ENCODE peak calls at places on chromosomes 5 and 9, in six cellular contexts. W is fibroblast of pulmonary artery, R is nephron progenitor cell, T is uterus, A is glutamatergic neuron, S is GM12865. J is an unnamed sample.

GRCh38 chr9:70418822-70419545 is 4.5 kb upstream of the KLF9 start:
- DNase-seq in T (peak; percentile 97), W (peak; percentile 99), A (peak; percentile 70), R (peak; percentile 86), S (peak; percentile 75), J (peak; percentile 47)

GRCh38 chr9:15160673-15161072 is 146.3 kb downstream of the TTC39B start:
- DNase-seq in W (no peak), S (no peak), T (no peak), R (no peak), A (no peak), J (no peak)

GRCh38 chr5:122312670-122312988 is 592 bp downstream of the SNCAIP start:
- DNase-seq in W (peak; percentile 23), R (peak; percentile 46), S (no peak), A (peak; percentile 64), T (peak; percentile 31), J (no peak)

GRCh38 chr5:68279960-68280359 is 64.4 kb downstream of the PIK3R1 start:
- DNase-seq in R (no peak), T (no peak), S (peak; percentile 73), W (no peak), A (no peak), J (no peak)

GRCh38 chr5:180343110-180343845 is 9.9 kb downstream of the GFPT2 start:
- DNase-seq in T (peak; percentile 47), A (no peak), R (peak; percentile 26), W (peak; percentile 78), S (no peak), J (no peak)

GRCh38 chr5:103780794-103781193 is 218.2 kb upstream of the NUDT12 start:
- DNase-seq in T (no peak), W (no peak), R (no peak), S (no peak), A (no peak), J (no peak)

GRCh38 chr5:61840354-61840753 is 465.7 kb upstream of the KIF2A start:
- DNase-seq in T (no peak), A (no peak), R (no peak), S (no peak), W (no peak), J (no peak)

GRCh38 chr5:167952278-167952990 is 339.0 kb upstream of the WWC1 start:
- DNase-seq in T (no peak), R (peak; percentile 48), S (no peak), A (no peak), W (no peak), J (no peak)

GRCh38 chr9:31574006-31574750 is 810.3 kb upstream of the ACO1 start:
- DNase-seq in W (peak; percentile 24), A (no peak), T (no peak), S (no peak), R (no peak), J (no peak)

GRCh38 chr5:143685416-143685815 is 126.5 kb upstream of the HMHB1 start:
- DNase-seq in W (peak; percentile 54), A (no peak), T (no peak), R (no peak), S (no peak), J (no peak)

DNA sequence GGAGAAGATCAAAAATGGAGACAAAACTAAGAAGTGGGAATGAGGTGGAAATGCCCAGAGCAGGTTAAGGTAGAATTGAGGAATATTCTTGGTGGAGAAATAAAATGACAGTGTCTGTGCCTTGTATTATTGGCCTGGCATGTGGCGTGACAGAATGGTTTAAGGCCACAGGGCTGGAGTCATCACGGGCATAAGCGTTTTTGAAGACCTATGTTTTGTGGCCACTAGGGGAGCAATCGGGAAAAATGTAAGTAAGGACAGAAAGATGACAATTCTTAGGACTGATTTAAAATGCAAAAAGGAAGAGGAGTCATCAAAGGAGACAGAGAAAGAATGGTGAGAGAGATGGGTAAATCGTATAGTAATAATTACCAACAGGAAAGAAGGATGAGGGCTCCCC is 72.2 kb upstream of the EPB41L4A start:
- DNase-seq in W (no peak), S (peak; percentile 45), A (no peak), T (no peak), R (no peak), J (no peak)
- TF ChIP-seq CTCF in W (peak; percentile 39), S (peak; percentile 68), A (peak; percentile 66), T (no peak), R (peak; percentile 40), J (no peak)

GRCh38 chr9:92704528-92704927 is 34.6 kb upstream of the IPPK start:
- DNase-seq in S (no peak), A (no peak), W (no peak), T (no peak), R (no peak), J (no peak)

GRCh38 chr9:92707530-92707929 is 37.6 kb upstream of the IPPK start:
- DNase-seq in S (no peak), A (no peak), T (no peak), R (no peak), W (peak; percentile 11), J (no peak)

GRCh38 chr9:92709954-92710353 is 40.0 kb upstream of the IPPK start:
- DNase-seq in R (no peak), S (no peak), A (no peak), T (no peak), W (no peak), J (no peak)

GRCh38 chr9:92709240-92709639 is 39.3 kb upstream of the IPPK start:
- DNase-seq in A (no peak), W (no peak), S (no peak), R (no peak), T (no peak), J (no peak)

GRCh38 chr9:92706218-92706940 is 36.4 kb upstream of the IPPK start:
- DNase-seq in T (no peak), W (peak; percentile 30), S (peak; percentile 62), A (no peak), R (no peak), J (no peak)
- TF ChIP-seq CTCF in T (no peak), W (peak; percentile 46), S (peak; percentile 62), A (no peak), R (no peak), J (peak; percentile 43)

DNA sequence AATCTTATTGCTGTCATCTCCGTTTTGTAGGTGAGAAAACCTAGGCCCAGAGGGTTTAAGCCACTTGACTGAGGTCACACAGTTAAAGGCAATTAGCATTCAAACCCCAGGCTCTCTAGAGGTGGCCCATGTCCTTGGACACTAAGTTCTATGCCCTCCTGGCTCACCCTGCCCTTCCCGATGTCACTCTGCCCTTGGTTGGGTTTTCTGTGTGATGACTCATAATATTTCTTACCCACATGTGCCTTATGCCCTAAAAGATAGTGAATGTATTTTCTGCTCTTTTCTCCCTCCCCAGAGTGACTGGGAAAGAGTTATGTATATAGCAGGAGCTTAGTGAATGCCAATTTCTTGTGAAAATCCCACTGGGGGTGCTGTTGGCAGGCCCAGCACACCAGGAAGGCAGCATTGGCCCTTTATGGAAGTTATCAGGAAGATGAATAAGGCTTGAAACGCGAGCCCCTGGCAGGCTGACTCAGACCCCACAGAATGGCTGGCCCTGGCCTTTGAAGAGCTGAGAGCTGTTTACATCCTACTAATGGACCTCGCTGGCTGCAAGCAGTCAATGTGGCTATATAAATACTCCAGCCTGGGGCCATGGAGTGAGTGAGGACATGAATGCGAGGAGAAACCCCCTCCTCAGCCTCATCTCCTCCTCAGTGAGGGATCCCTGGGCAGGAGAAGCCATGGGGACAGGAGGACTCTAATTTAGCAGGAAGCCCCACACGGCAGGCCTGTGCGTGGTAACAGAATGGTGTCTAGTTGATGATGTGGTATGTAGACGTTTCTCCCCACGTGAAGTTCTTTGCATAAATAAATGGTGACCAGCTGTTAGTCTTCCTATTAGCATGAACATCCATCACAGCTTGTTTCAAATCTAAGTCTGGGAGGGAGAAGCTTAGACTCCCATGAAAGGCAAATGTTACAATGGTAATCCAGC is 174.8 kb upstream of the PITX1 start:
- DNase-seq in S (no peak), W (peak; percentile 93), A (no peak), R (no peak), T (peak; percentile 57), J (no peak)
- TF ChIP-seq CTCF in S (no peak), W (peak; percentile 39), A (no peak), R (no peak), T (no peak), J (no peak)

GRCh38 chr9:121107881-121108280 is 33.1 kb downstream of the CNTRL start:
- DNase-seq in R (no peak), A (no peak), T (no peak), S (no peak), W (no peak), J (no peak)

GRCh38 chr9:121105531-121105930 is 30.8 kb downstream of the CNTRL start:
- DNase-seq in S (no peak), T (no peak), R (no peak), W (no peak), A (no peak), J (no peak)

DNA sequence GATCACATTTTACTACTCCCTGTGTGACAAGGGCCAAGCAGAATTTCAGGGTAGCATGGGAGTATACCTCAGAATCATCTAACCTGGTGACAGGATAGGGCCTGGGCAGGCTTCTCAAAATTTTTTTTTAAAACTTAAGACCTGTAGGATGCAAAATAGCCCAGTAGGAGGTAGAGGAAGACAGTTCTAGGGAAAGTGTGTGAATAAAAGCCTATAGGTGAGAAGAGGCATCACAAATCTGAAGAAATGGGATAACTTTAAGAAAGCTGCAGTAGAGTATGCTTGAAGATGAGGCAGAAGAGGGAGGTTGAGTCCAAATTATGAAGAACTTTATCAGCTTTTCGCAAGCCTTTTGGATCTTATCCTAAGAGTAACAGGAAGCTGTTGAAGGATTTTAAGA is 32.3 kb downstream of the CNTRL start:
- DNase-seq in W (peak; percentile 23), R (no peak), S (no peak), T (no peak), A (no peak), J (no peak)
- TF ChIP-seq CTCF in W (peak; percentile 33), R (no peak), S (no peak), T (no peak), A (no peak), J (no peak)

DNA sequence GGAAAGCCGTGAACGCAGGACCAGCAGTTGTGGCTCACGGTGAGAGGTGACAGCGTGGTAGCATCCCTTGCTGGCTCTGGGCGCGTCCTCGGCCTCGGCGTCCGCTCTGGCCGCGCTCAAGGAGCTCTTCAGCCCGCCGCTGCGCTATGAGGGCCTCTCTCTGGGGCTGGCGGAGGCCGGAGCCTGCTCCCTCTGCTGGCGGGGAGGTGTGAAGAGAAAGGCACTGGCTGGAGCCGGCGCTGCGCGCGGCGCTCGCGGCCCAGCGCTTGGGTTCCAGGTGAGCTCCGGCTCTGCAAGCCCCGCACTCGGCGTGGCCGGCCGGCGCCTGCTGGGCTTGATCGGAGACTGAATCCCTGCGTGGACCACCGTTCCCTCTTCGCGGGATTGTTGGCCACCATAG is 705.6 kb downstream of the SEMA5A start:
- DNase-seq in S (no peak), W (no peak), A (no peak), R (no peak), T (no peak), J (no peak)
- TF ChIP-seq CTCF in S (no peak), W (no peak), A (no peak), R (no peak), T (no peak), J (no peak)

DNA sequence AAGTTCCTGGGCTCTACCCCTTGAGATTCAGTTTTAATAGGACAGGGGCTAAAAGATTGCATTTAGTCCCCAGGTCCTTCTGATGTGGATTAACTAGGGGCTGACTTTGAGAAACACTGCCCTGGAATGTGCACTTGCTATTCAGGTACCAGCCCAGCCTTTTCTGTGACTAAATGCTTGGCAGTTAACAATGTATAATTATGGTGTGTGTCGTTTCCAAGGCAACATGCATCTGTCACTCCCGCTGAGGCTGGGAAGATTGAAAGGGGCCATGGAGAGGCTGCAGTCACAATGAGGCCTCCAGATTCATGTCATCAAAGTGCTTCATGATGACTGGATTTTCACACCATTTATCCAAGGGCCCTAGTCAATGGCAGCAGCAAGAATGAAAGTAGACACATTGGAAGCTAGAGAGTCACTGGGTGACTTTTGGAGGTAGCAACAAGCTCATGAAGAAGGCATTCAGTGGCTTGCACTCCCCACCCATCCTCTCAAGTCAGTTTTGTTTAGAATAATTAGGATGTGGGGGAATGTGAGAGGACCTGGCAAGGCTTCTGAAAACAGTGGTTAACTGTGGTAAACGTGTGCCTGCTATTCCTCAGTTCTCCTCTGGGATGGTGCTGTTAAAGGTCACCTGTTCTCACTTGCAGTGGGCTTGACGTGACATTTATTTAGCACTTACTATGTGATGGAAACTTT is 28.3 kb downstream of the RAI14 start:
- DNase-seq in R (peak; percentile 39), W (peak; percentile 66), T (no peak), S (no peak), A (no peak), J (no peak)
- TF ChIP-seq CTCF in R (no peak), W (peak; percentile 17), T (no peak), S (no peak), A (no peak), J (no peak)